ENCODE peak calls at places on chromosomes 3 and 15, in six cellular contexts. M is pancreas, F is heart left ventricle, K is T-helper 2 cell, B is AG10803, T is GM10248. W is an unnamed sample.

GRCh38 chr3:52524752-52525661 is 8.7 kb downstream of the NT5DC2 start:
- DNase-seq in M (no peak), F (peak), K (peak), B (no peak), T (no peak), W (no peak)

GRCh38 chr3:155744626-155745324 is at the start of gene PLCH1:
- DNase-seq in M (peak), F (peak), K (peak), B (peak), T (peak), W (peak)

GRCh38 chr3:59469948-59470723 is 420.3 kb upstream of the CFAP20DC start:
- DNase-seq in M (no peak), F (no peak), K (no peak), B (peak), T (no peak), W (peak)

GRCh38 chr15:100734606-100735005 is 132.2 kb downstream of the ASB7 start:
- DNase-seq in M (no peak), F (no peak), K (no peak), B (no peak), T (no peak), W (no peak)

GRCh38 chr3:50210510-50211367 is 5.7 kb downstream of the SLC38A3 start:
- DNase-seq in M (peak), F (no peak), K (no peak), B (no peak), T (no peak), W (no peak)

GRCh38 chr3:71389911-71390573 is 193.5 kb downstream of the FOXP1 start:
- DNase-seq in M (peak), F (peak), K (no peak), B (peak), T (no peak), W (no peak)

GRCh38 chr3:194040501-194041273 is 95.3 kb upstream of the HES1 start:
- DNase-seq in M (no peak), F (no peak), K (no peak), B (no peak), T (no peak), W (no peak)

GRCh38 chr15:40500584-40501330 is 30.0 kb downstream of the CHST14 start:
- DNase-seq in M (no peak), F (no peak), K (no peak), B (peak), T (no peak), W (peak)

GRCh38 chr3:156332304-156332703 is 211.9 kb downstream of the KCNAB1 start:
- DNase-seq in M (no peak), F (no peak), K (no peak), B (peak), T (no peak), W (no peak)

GRCh38 chr3:188067932-188068331 is 86.0 kb upstream of the LPP start:
- DNase-seq in M (no peak), F (no peak), K (no peak), B (peak), T (no peak), W (peak)

GRCh38 chr3:12775226-12775625 is 16.2 kb upstream of the TMEM40 start:
- DNase-seq in M (no peak), F (no peak), K (no peak), B (no peak), T (no peak), W (no peak)

GRCh38 chr3:161854232-161854771 is 357.7 kb downstream of the OTOL1 start:
- DNase-seq in M (no peak), F (no peak), K (no peak), B (peak), T (peak), W (peak)

GRCh38 chr15:96332854-96333193 is 2.3 kb downstream of the NR2F2 start:
- DNase-seq in M (no peak), F (no peak), K (no peak), B (no peak), T (no peak), W (no peak)

GRCh38 chr3:195129644-195130492 is 141.1 kb downstream of the XXYLT1 start:
- DNase-seq in M (no peak), F (no peak), K (no peak), B (no peak), T (peak), W (no peak)

GRCh38 chr15:41968738-41969137 is 3.6 kb downstream of the EHD4 start:
- DNase-seq in M (no peak), F (no peak), K (no peak), B (no peak), T (no peak), W (no peak)

GRCh38 chr3:34842706-34843478 is 796.4 kb upstream of the ARPP21 start:
- DNase-seq in M (no peak), F (no peak), K (no peak), B (no peak), T (no peak), W (no peak)

GRCh38 chr3:143134446-143134845 is 14.9 kb downstream of the CHST2 start:
- DNase-seq in M (no peak), F (no peak), K (no peak), B (no peak), T (no peak), W (no peak)

GRCh38 chr15:89888214-89888804 is 5.5 kb downstream of the AP3S2 start:
- DNase-seq in M (no peak), F (no peak), K (no peak), B (peak), T (no peak), W (peak)

GRCh38 chr3:26091096-26091495 is 301.2 kb downstream of the OXSM start:
- DNase-seq in M (no peak), F (no peak), K (no peak), B (no peak), T (no peak), W (no peak)

GRCh38 chr3:169759256-169759655 is 5.6 kb downstream of the TERC start:
- DNase-seq in M (no peak), F (no peak), K (no peak), B (peak), T (no peak), W (no peak)

GRCh38 chr3:59426851-59427565 is 377.2 kb upstream of the CFAP20DC start:
- DNase-seq in M (no peak), F (no peak), K (no peak), B (peak), T (no peak), W (peak)

GRCh38 chr3:162879163-162879562 is 1382.6 kb downstream of the OTOL1 start:
- DNase-seq in M (no peak), F (no peak), K (no peak), B (no peak), T (no peak), W (no peak)

GRCh38 chr15:33515121-33515520 is 204.4 kb downstream of the RYR3 start:
- DNase-seq in M (no peak), F (no peak), K (no peak), B (no peak), T (no peak), W (no peak)

GRCh38 chr3:133410191-133410892 is 10.5 kb downstream of the BFSP2 start:
- DNase-seq in M (no peak), F (no peak), K (no peak), B (no peak), T (no peak), W (no peak)

GRCh38 chr3:50365080-50365841 is 5.9 kb upstream of the TMEM115 start:
- DNase-seq in M (peak), F (peak), K (peak), B (peak), T (peak), W (peak)

GRCh38 chr3:120181632-120182031 is 87.4 kb upstream of the GSK3B start:
- DNase-seq in M (no peak), F (no peak), K (no peak), B (no peak), T (no peak), W (no peak)

GRCh38 chr3:151301787-151302186 is 14.8 kb downstream of the GPR87 start:
- DNase-seq in M (no peak), F (no peak), K (no peak), B (peak), T (no peak), W (peak)

GRCh38 chr15:58988011-58988785 is 735 bp downstream of the RNF111 start:
- DNase-seq in M (peak), F (peak), K (peak), B (peak), T (peak), W (peak)

GRCh38 chr15:90558182-90558581 is 28.5 kb downstream of the CRTC3 start:
- DNase-seq in M (no peak), F (peak), K (no peak), B (no peak), T (no peak), W (no peak)

GRCh38 chr15:52031542-52031941 is 12.5 kb downstream of the MAPK6 start:
- DNase-seq in M (no peak), F (no peak), K (no peak), B (no peak), T (no peak), W (no peak)

GRCh38 chr3:133437391-133438093 is 37.7 kb downstream of the BFSP2 start:
- DNase-seq in M (no peak), F (no peak), K (no peak), B (peak), T (no peak), W (peak)

GRCh38 chr3:49534581-49535495 is 19.4 kb upstream of the BSN start:
- DNase-seq in M (peak), F (no peak), K (no peak), B (no peak), T (no peak), W (no peak)

GRCh38 chr3:52339612-52340011 is 23.5 kb downstream of the DNAH1 start:
- DNase-seq in M (peak), F (no peak), K (peak), B (peak), T (peak), W (peak)

GRCh38 chr15:98960555-98961050 is 47.0 kb downstream of the PGPEP1L start:
- DNase-seq in M (no peak), F (no peak), K (no peak), B (no peak), T (no peak), W (no peak)

GRCh38 chr15:98654790-98655360 is 6.5 kb downstream of the IGF1R start:
- DNase-seq in M (no peak), F (no peak), K (no peak), B (no peak), T (no peak), W (no peak)

GRCh38 chr3:136653628-136654027 is 98.5 kb downstream of the STAG1 start:
- DNase-seq in M (no peak), F (no peak), K (no peak), B (no peak), T (no peak), W (no peak)

GRCh38 chr3:157159037-157159761 is 748 bp downstream of the CCNL1 start:
- DNase-seq in M (peak), F (peak), K (peak), B (peak), T (peak), W (peak)